ENCODE peak calls at places on chromosomes 7 and 10, in four cellular contexts. One of them, this sample, is unnamed.

GRCh38 chr10:15775513-15775912 is 55.8 kb upstream of the ITGA8 start:
- DNase-seq in HepG2: no peak
- DNase-seq in Panc1: no peak
- DNase-seq in K562: no peak
- DNase-seq in this sample: no peak

GRCh38 chr7:92889081-92889480 is 52.7 kb upstream of the CDK6 start:
- DNase-seq in HepG2: no peak
- DNase-seq in Panc1: no peak
- DNase-seq in K562: no peak
- DNase-seq in this sample: no peak

GRCh38 chr7:2734761-2735571 is 47.0 kb downstream of the AMZ1 start:
- DNase-seq in HepG2: no peak
- DNase-seq in Panc1: no peak
- DNase-seq in K562: peak
- DNase-seq in this sample: no peak

GRCh38 chr7:27905951-27906350 is 166.0 kb downstream of the TAX1BP1 start:
- DNase-seq in HepG2: no peak
- DNase-seq in Panc1: no peak
- DNase-seq in K562: no peak
- DNase-seq in this sample: no peak

GRCh38 chr10:23525406-23525805 is 86.5 kb downstream of the OTUD1 start:
- DNase-seq in HepG2: peak
- DNase-seq in Panc1: no peak
- DNase-seq in K562: no peak
- DNase-seq in this sample: no peak

GRCh38 chr7:17405786-17406185 is 107.3 kb downstream of the AHR start:
- DNase-seq in HepG2: peak
- DNase-seq in Panc1: peak
- DNase-seq in K562: no peak
- DNase-seq in this sample: peak

GRCh38 chr10:88647216-88647615 is 17.0 kb upstream of the LIPF start:
- DNase-seq in HepG2: no peak
- DNase-seq in Panc1: no peak
- DNase-seq in K562: no peak
- DNase-seq in this sample: no peak

GRCh38 chr7:36405409-36405803 is 15.7 kb downstream of the ANLN start:
- DNase-seq in HepG2: no peak
- DNase-seq in Panc1: no peak
- DNase-seq in K562: no peak
- DNase-seq in this sample: no peak

GRCh38 chr7:46603780-46604725 is 683.0 kb upstream of the IGFBP3 start:
- DNase-seq in HepG2: no peak
- DNase-seq in Panc1: no peak
- DNase-seq in K562: no peak
- DNase-seq in this sample: no peak

GRCh38 chr7:52940511-52940910 is 94.9 kb upstream of the POM121L12 start:
- DNase-seq in HepG2: no peak
- DNase-seq in Panc1: no peak
- DNase-seq in K562: no peak
- DNase-seq in this sample: no peak

GRCh38 chr7:137354361-137354760 is 10.8 kb upstream of the PTN start:
- DNase-seq in HepG2: no peak
- DNase-seq in Panc1: no peak
- DNase-seq in K562: no peak
- DNase-seq in this sample: no peak

GRCh38 chr7:149733131-149733531 is 40.3 kb downstream of the ZNF467 start:
- DNase-seq in HepG2: no peak
- DNase-seq in Panc1: no peak
- DNase-seq in K562: no peak
- DNase-seq in this sample: no peak

GRCh38 chr10:118741994-118742393 is 12.8 kb downstream of the CACUL1 start:
- DNase-seq in HepG2: no peak
- DNase-seq in Panc1: no peak
- DNase-seq in K562: no peak
- DNase-seq in this sample: no peak

GRCh38 chr10:114708717-114709352 is 50.8 kb upstream of the ABLIM1 start:
- DNase-seq in HepG2: peak
- DNase-seq in Panc1: peak
- DNase-seq in K562: no peak
- DNase-seq in this sample: peak

GRCh38 chr10:116912162-116912561 is 62.9 kb downstream of the ENO4 start:
- DNase-seq in HepG2: no peak
- DNase-seq in Panc1: no peak
- DNase-seq in K562: no peak
- DNase-seq in this sample: no peak

GRCh38 chr10:126278846-126279245 is 109.4 kb downstream of the ADAM12 start:
- DNase-seq in HepG2: no peak
- DNase-seq in Panc1: no peak
- DNase-seq in K562: no peak
- DNase-seq in this sample: no peak

GRCh38 chr10:71736570-71737355 is 17.2 kb upstream of the C10orf105 start:
- DNase-seq in HepG2: no peak
- DNase-seq in Panc1: no peak
- DNase-seq in K562: no peak
- DNase-seq in this sample: no peak

GRCh38 chr7:78605131-78605530 is 806.6 kb downstream of the PHTF2 start:
- DNase-seq in HepG2: no peak
- DNase-seq in Panc1: no peak
- DNase-seq in K562: no peak
- DNase-seq in this sample: no peak

GRCh38 chr10:29266641-29267040 is 22.2 kb upstream of the LYZL1 start:
- DNase-seq in HepG2: no peak
- DNase-seq in Panc1: no peak
- DNase-seq in K562: no peak
- DNase-seq in this sample: no peak

GRCh38 chr7:105648561-105649401 is 67.5 kb upstream of the EFCAB10 start:
- DNase-seq in HepG2: peak
- DNase-seq in Panc1: no peak
- DNase-seq in K562: peak
- DNase-seq in this sample: peak

GRCh38 chr10:27746364-27747095 is 911 bp upstream of the MKX start:
- DNase-seq in HepG2: no peak
- DNase-seq in Panc1: no peak
- DNase-seq in K562: no peak
- DNase-seq in this sample: no peak

GRCh38 chr10:133344236-133344635 is 2.9 kb upstream of the PRAP1 start:
- DNase-seq in HepG2: no peak
- DNase-seq in Panc1: no peak
- DNase-seq in K562: no peak
- DNase-seq in this sample: no peak
- TF ChIP-seq CTCF in HepG2: no peak
- TF ChIP-seq CTCF in Panc1: no peak
- TF ChIP-seq CTCF in K562: no peak
- TF ChIP-seq CTCF in this sample: no peak

GRCh38 chr7:45574521-45575500 is 643 bp downstream of the ADCY1 start:
- DNase-seq in HepG2: peak
- DNase-seq in Panc1: no peak
- DNase-seq in K562: no peak
- DNase-seq in this sample: no peak
- TF ChIP-seq TCF7L2 in HepG2: no peak
- TF ChIP-seq TCF7L2 in Panc1: no peak
- TF ChIP-seq TCF7L2 in K562: no peak
- TF ChIP-seq TCF7L2 in this sample: no peak

GRCh38 chr10:12420530-12421117 is 71.3 kb downstream of the CAMK1D start:
- DNase-seq in HepG2: no peak
- DNase-seq in Panc1: no peak
- DNase-seq in K562: no peak
- DNase-seq in this sample: no peak

GRCh38 chr10:12418725-12419278 is 69.5 kb downstream of the CAMK1D start:
- DNase-seq in HepG2: no peak
- DNase-seq in Panc1: no peak
- DNase-seq in K562: no peak
- DNase-seq in this sample: no peak

GRCh38 chr10:12417341-12417740 is 68.0 kb downstream of the CAMK1D start:
- DNase-seq in HepG2: no peak
- DNase-seq in Panc1: no peak
- DNase-seq in K562: no peak
- DNase-seq in this sample: no peak

GRCh38 chr10:12418000-12418399 is 68.7 kb downstream of the CAMK1D start:
- DNase-seq in HepG2: no peak
- DNase-seq in Panc1: no peak
- DNase-seq in K562: no peak
- DNase-seq in this sample: no peak

DNA sequence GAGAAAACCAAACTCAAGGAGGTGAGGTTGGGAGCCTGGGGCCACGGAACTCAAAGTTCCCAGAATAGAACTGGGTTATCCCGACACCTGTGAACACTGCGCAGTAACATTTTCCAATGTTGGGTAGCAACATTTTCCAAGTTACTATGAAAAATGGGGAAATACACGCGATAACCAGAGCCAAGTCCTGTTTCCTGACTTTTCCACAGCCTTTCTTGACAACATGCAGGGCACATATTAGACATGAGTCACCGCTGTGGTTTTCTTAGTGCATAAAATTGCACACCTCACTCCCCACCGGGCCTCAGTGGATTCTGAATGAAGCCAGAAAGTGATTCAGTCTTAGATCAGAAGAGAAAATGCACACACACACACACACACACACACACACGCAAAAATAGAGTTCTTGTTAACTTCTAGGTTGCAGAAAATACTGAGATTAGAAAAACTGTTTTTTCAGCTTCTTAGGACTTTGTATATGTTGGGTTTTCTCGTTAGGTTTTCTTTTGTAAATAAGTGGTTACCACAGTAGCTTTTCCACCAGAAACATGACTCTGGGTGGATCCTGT is 70.0 kb downstream of the CAMK1D start:
- DNase-seq in HepG2: no peak
- DNase-seq in Panc1: peak
- DNase-seq in K562: no peak
- DNase-seq in this sample: peak
- TF ChIP-seq CTCF in HepG2: no peak
- TF ChIP-seq CTCF in Panc1: no peak
- TF ChIP-seq CTCF in K562: no peak
- TF ChIP-seq CTCF in this sample: no peak

GRCh38 chr10:5545011-5545410 is 20.2 kb downstream of the CALML3 start:
- DNase-seq in HepG2: no peak
- DNase-seq in Panc1: no peak
- DNase-seq in K562: no peak
- DNase-seq in this sample: no peak
- TF ChIP-seq TCF7L2 in HepG2: no peak
- TF ChIP-seq TCF7L2 in Panc1: no peak
- TF ChIP-seq TCF7L2 in K562: no peak
- TF ChIP-seq TCF7L2 in this sample: no peak

GRCh38 chr7:83819911-83820310 is 171.0 kb upstream of the SEMA3E start:
- DNase-seq in HepG2: no peak
- DNase-seq in Panc1: no peak
- DNase-seq in K562: no peak
- DNase-seq in this sample: no peak
- TF ChIP-seq CTCF in HepG2: no peak
- TF ChIP-seq CTCF in Panc1: no peak
- TF ChIP-seq CTCF in K562: no peak
- TF ChIP-seq CTCF in this sample: no peak

GRCh38 chr7:50856231-50856630 is 73.5 kb upstream of the GRB10 start:
- DNase-seq in HepG2: no peak
- DNase-seq in Panc1: no peak
- DNase-seq in K562: no peak
- DNase-seq in this sample: no peak
- TF ChIP-seq TCF7L2 in HepG2: no peak
- TF ChIP-seq TCF7L2 in Panc1: no peak
- TF ChIP-seq TCF7L2 in K562: no peak
- TF ChIP-seq TCF7L2 in this sample: no peak

GRCh38 chr7:66013938-66014337 is 31.9 kb upstream of the GUSB start:
- DNase-seq in HepG2: peak
- DNase-seq in Panc1: peak
- DNase-seq in K562: peak
- DNase-seq in this sample: peak
- TF ChIP-seq CTCF in HepG2: peak
- TF ChIP-seq CTCF in Panc1: peak
- TF ChIP-seq CTCF in K562: peak
- TF ChIP-seq CTCF in this sample: peak

GRCh38 chr10:33460461-33461294 is 126.2 kb upstream of the NRP1 start:
- DNase-seq in HepG2: no peak
- DNase-seq in Panc1: no peak
- DNase-seq in K562: no peak
- DNase-seq in this sample: no peak
- TF ChIP-seq TCF7L2 in HepG2: no peak
- TF ChIP-seq TCF7L2 in Panc1: no peak
- TF ChIP-seq TCF7L2 in K562: no peak
- TF ChIP-seq TCF7L2 in this sample: no peak

DNA sequence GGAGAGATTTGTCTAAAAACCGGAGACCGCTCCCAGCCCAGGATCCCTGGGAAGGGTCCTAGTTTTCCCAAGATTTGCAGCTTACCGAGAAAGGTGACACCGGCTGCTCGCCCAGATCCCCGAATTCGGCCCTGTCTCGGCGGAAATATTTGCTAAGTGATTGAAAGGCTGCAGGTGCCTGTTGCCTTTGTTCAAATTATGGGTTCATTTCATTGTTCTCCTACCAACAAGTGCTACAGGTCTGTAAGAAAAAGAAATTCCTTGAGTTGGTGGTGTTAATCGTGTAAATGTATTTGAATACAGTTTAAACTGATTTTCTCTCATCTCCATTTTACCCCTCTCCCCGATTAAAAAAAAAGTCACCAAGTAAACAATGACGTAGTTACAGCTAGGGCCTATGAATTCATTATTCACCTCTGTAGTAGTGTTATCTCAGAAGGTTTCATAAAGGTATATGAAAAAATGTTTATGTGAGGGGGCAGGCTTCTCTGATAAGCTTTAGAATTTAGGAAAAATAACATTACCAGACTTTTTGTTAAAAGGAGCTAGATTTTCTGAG is 1.0 kb downstream of the REEP3 start:
- DNase-seq in HepG2: no peak
- DNase-seq in Panc1: no peak
- DNase-seq in K562: peak
- DNase-seq in this sample: no peak
- TF ChIP-seq CTCF in HepG2: no peak
- TF ChIP-seq CTCF in Panc1: no peak
- TF ChIP-seq CTCF in K562: no peak
- TF ChIP-seq CTCF in this sample: no peak